ENCODE peak calls at places on chromosomes 3 and 15, in five cellular contexts. I is lower leg skin, Z is keratinocyte, O is posterior vena cava, B is fibroblast of villous mesenchyme. D is an unnamed sample.

GRCh38 chr3:178625053-178625600 is 88.9 kb downstream of the KCNMB2 start:
- DNase-seq in I (no peak), B (no peak), O (peak), Z (no peak), D (no peak)

GRCh38 chr3:170046269-170047132 is 8.7 kb downstream of the GPR160 start:
- DNase-seq in Z (no peak), O (no peak), I (no peak), B (no peak), D (no peak)

GRCh38 chr3:34132069-34132677 is 333.7 kb downstream of the PDCD6IP start:
- DNase-seq in B (no peak), Z (no peak), O (no peak), I (no peak), D (peak)

GRCh38 chr15:66955871-66956585 is 109.4 kb upstream of the SMAD3 start:
- DNase-seq in Z (peak), I (no peak), O (no peak), B (no peak), D (peak)

GRCh38 chr3:194148383-194148782 is 12.4 kb downstream of the HES1 start:
- DNase-seq in O (no peak), B (peak), Z (no peak), I (no peak), D (peak)

GRCh38 chr3:87145553-87145952 is 81.6 kb upstream of the CHMP2B start:
- DNase-seq in B (peak), Z (no peak), I (no peak), O (no peak), D (peak)

GRCh38 chr3:194058189-194058571 is 77.8 kb upstream of the HES1 start:
- DNase-seq in O (peak), I (peak), Z (no peak), B (peak), D (peak)

GRCh38 chr3:8840556-8840955 is 71.1 kb upstream of the OXTR start:
- DNase-seq in O (no peak), B (peak), I (no peak), Z (no peak), D (peak)

GRCh38 chr15:65391732-65392131 is 13.9 kb upstream of the IGDCC3 start:
- DNase-seq in B (no peak), I (no peak), Z (no peak), O (no peak), D (no peak)

GRCh38 chr3:99240700-99241099 is 339.2 kb upstream of the DCBLD2 start:
- DNase-seq in O (no peak), Z (no peak), I (no peak), B (no peak), D (no peak)

GRCh38 chr3:17151598-17152373 is 267.0 kb downstream of the PLCL2 start:
- DNase-seq in I (no peak), O (no peak), B (no peak), Z (no peak), D (no peak)

GRCh38 chr15:40314723-40315276 is 7.1 kb upstream of the PLCB2 start:
- DNase-seq in B (no peak), Z (no peak), O (peak), I (no peak), D (peak)

GRCh38 chr3:127491909-127492308 is 98.6 kb downstream of the TPRA1 start:
- DNase-seq in O (no peak), B (no peak), I (no peak), Z (no peak), D (no peak)

GRCh38 chr15:101152914-101153313 is 98.9 kb downstream of the CHSY1 start:
- DNase-seq in B (no peak), I (no peak), O (peak), Z (no peak), D (no peak)

GRCh38 chr3:179260949-179261765 is 10.2 kb upstream of the KCNMB3 start:
- DNase-seq in Z (no peak), B (peak), O (peak), I (peak), D (peak)

GRCh38 chr3:150292891-150293290 is 115.2 kb upstream of the TSC22D2 start:
- DNase-seq in I (no peak), B (peak), Z (no peak), O (no peak), D (peak)

GRCh38 chr3:188111002-188111584 is 42.9 kb upstream of the LPP start:
- DNase-seq in Z (no peak), O (no peak), I (no peak), B (no peak), D (peak)

GRCh38 chr3:73740041-73740440 is 115.3 kb upstream of the PDZRN3 start:
- DNase-seq in O (no peak), B (peak), I (no peak), Z (no peak), D (peak)

GRCh38 chr3:183307749-183308148 is 54.7 kb downstream of the B3GNT5 start:
- DNase-seq in O (no peak), Z (no peak), B (no peak), I (no peak), D (no peak)

GRCh38 chr15:88727439-88727838 is 75.8 kb upstream of the ACAN start:
- DNase-seq in I (no peak), B (no peak), Z (no peak), O (no peak), D (no peak)

GRCh38 chr3:30668051-30668609 is 61.7 kb downstream of the TGFBR2 start:
- DNase-seq in I (no peak), O (no peak), Z (no peak), B (no peak), D (no peak)

GRCh38 chr3:88618121-88618645 is 468.4 kb downstream of the C3orf38 start:
- DNase-seq in B (no peak), Z (no peak), O (no peak), I (no peak), D (no peak)

GRCh38 chr15:98164573-98164972 is 204.1 kb downstream of the ARRDC4 start:
- DNase-seq in Z (no peak), B (no peak), I (no peak), O (no peak), D (no peak)

GRCh38 chr15:79057050-79057449 is 33.5 kb downstream of the RASGRF1 start:
- DNase-seq in B (no peak), Z (no peak), I (no peak), O (peak), D (no peak)

GRCh38 chr15:36334059-36334458 is 245.4 kb upstream of the CDIN1 start:
- DNase-seq in O (no peak), Z (no peak), B (peak), I (no peak), D (peak)

GRCh38 chr15:43702174-43702573 is 8.5 kb downstream of the CKMT1A start:
- DNase-seq in Z (no peak), O (no peak), I (no peak), B (no peak), D (no peak)

GRCh38 chr15:79811406-79812405 is 85.1 kb downstream of the MTHFS start:
- DNase-seq in Z (no peak), I (peak), B (peak), O (peak), D (peak)

GRCh38 chr15:85891470-85891869 is 96.7 kb upstream of the KLHL25 start:
- DNase-seq in I (no peak), Z (no peak), O (no peak), B (no peak), D (no peak)

D was measured in fibroblast of pulmonary artery.